ENCODE peak calls at places on chromosome X, in ten cellular contexts. N is coronary artery; J is sigmoid colon; A is CD8-positive, alpha-beta T cell; V is AG09309; H is epithelial cell of esophagus; O is retinal pigment epithelial cell; E is fibroblast of mammary gland; B is neural progenitor cell; L is ovary. C is an unnamed sample.
A peak's percentile ranks its signal among the peaks of the same experiment; 100 is the strongest.

GRCh38 chrX:16212436-16212835 is 45.2 kb downstream of the MAGEB17 start:
- DNase-seq in N (no peak), J (no peak), A (no peak), V (no peak), H (peak; percentile 1), O (no peak), E (peak; percentile 35), B (peak; percentile 54), L (no peak), C (peak; percentile 45)

GRCh38 chrX:13649823-13650222 is 3.1 kb upstream of the TCEANC start:
- DNase-seq in N (no peak), J (no peak), A (no peak), V (no peak), H (no peak), O (no peak), E (peak; percentile 71), B (no peak), L (no peak), C (peak; percentile 54)

GRCh38 chrX:47749185-47749967 is 87.3 kb upstream of the ZNF81 start:
- DNase-seq in N (no peak), J (no peak), A (no peak), V (no peak), H (no peak), O (no peak), E (peak; percentile 57), B (no peak), L (peak; percentile 64), C (no peak)

GRCh38 chrX:2385224-2385623 is 115.6 kb downstream of the DHRSX start:
- DNase-seq in N (no peak), J (no peak), A (no peak), V (peak; percentile 48), H (peak; percentile 64), O (peak; percentile 35), E (peak; percentile 83), B (no peak), L (no peak), C (peak; percentile 78)

GRCh38 chrX:155086202-155086840 is 15.0 kb downstream of the BRCC3 start:
- DNase-seq in N (no peak), J (no peak), A (peak; percentile 34), V (no peak), H (peak; percentile 21), O (no peak), E (peak; percentile 48), B (peak; percentile 66), L (no peak), C (peak; percentile 36)

GRCh38 chrX:15269618-15270521 is at the start of gene ASB9:
- DNase-seq in N (no peak), J (no peak), A (no peak), V (peak; percentile 10), H (peak; percentile 91), O (no peak), E (peak; percentile 79), B (no peak), L (no peak), C (peak; percentile 35)

GRCh38 chrX:46279214-46279924 is 265.9 kb downstream of the ZNF674 start:
- DNase-seq in N (no peak), J (no peak), A (no peak), V (no peak), H (no peak), O (no peak), E (peak; percentile 23), B (no peak), L (no peak), C (peak; percentile 13)

GRCh38 chrX:140525448-140525847 is 20.6 kb upstream of the SOX3 start:
- DNase-seq in N (no peak), J (no peak), A (no peak), V (no peak), H (peak; percentile 67), O (no peak), E (peak; percentile 15), B (no peak), L (no peak), C (no peak)

GRCh38 chrX:118508221-118508620 is 12.6 kb downstream of the DOCK11 start:
- DNase-seq in N (no peak), J (no peak), A (no peak), V (no peak), H (no peak), O (no peak), E (no peak), B (no peak), L (no peak), C (no peak)

GRCh38 chrX:109533005-109533404 is 3.6 kb upstream of the NXT2 start:
- DNase-seq in N (no peak), J (no peak), A (no peak), V (no peak), H (no peak), O (no peak), E (no peak), B (no peak), L (no peak), C (no peak)

GRCh38 chrX:102659790-102660757 is 8.8 kb downstream of the GPRASP1 start:
- DNase-seq in N (peak; percentile 88), J (peak; percentile 92), A (peak; percentile 85), V (no peak), H (peak; percentile 59), O (peak; percentile 15), E (peak; percentile 69), B (peak; percentile 80), L (peak; percentile 80), C (peak; percentile 70)

GRCh38 chrX:116317409-116317808 is 119.0 kb upstream of the SLC6A14 start:
- DNase-seq in N (no peak), J (peak; percentile 73), A (no peak), V (no peak), H (peak; percentile 28), O (peak; percentile 92), E (peak; percentile 48), B (peak; percentile 35), L (no peak), C (peak; percentile 75)

GRCh38 chrX:45697591-45697990 is 496.9 kb upstream of the DIPK2B start:
- DNase-seq in N (no peak), J (no peak), A (no peak), V (peak; percentile 40), H (peak; percentile 70), O (no peak), E (peak; percentile 94), B (no peak), L (no peak), C (peak; percentile 79)

GRCh38 chrX:130351567-130351966 is 11.8 kb downstream of the SLC25A14 start:
- DNase-seq in N (no peak), J (no peak), A (no peak), V (no peak), H (no peak), O (no peak), E (no peak), B (no peak), L (no peak), C (no peak)

GRCh38 chrX:17706676-17707075 is 30.6 kb upstream of the SCML1 start:
- DNase-seq in N (no peak), J (no peak), A (no peak), V (peak; percentile 59), H (peak; percentile 85), O (no peak), E (peak; percentile 63), B (no peak), L (no peak), C (peak; percentile 73)

GRCh38 chrX:22699591-22700091 is 300.1 kb upstream of the DDX53 start:
- DNase-seq in N (no peak), J (no peak), A (no peak), V (no peak), H (peak; percentile 1), O (no peak), E (peak; percentile 69), B (no peak), L (no peak), C (peak; percentile 82)

GRCh38 chrX:120428309-120428708 is 40.8 kb downstream of the LAMP2 start:
- DNase-seq in N (no peak), J (no peak), A (no peak), V (no peak), H (peak; percentile 2), O (no peak), E (peak; percentile 6), B (no peak), L (no peak), C (peak; percentile 9)

GRCh38 chrX:153032397-153033118 is 23.7 kb upstream of the PNMA3 start:
- DNase-seq in N (no peak), J (peak; percentile 84), A (peak; percentile 64), V (no peak), H (peak; percentile 14), O (no peak), E (peak; percentile 35), B (peak; percentile 69), L (peak; percentile 54), C (peak; percentile 32)

GRCh38 chrX:48772602-48773001 is 11.1 kb downstream of the GLOD5 start:
- DNase-seq in N (no peak), J (no peak), A (no peak), V (no peak), H (no peak), O (no peak), E (no peak), B (no peak), L (no peak), C (no peak)

DNA sequence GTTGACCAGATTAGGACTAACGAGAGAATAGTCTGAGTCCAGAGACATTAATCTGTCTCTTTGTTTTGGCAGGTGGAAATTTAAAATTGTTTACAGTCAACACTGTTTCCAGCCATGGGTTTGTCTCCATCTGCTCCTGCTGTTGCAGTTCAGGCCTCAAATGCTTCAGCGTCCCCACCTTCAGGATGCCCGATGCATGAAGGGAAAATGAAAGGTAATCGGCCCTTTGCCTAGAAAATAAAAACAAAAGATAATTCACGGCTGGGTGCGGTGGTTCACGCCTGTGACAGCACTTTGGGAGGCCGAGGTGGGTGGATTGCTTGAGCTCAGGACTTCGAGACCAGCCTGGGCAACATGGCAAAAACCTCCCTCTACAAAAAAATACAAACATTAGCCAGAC is 815 bp downstream of the HCCS start:
- DNase-seq in N (no peak), J (no peak), A (no peak), V (no peak), H (no peak), O (no peak), E (no peak), B (no peak), L (no peak), C (no peak)
- H3K4me3 ChIP-seq in N (peak overlapping the region; percentile 80), J (peak overlapping the region; percentile 61), A (peak overlapping the region; percentile 72), V (peak overlapping the region; percentile 90), H (peak overlapping the region; percentile 72), O (peak overlapping the region; percentile 77), E (peak overlapping the region; percentile 73), B (peak overlapping the region; percentile 65), L (peak overlapping the region; percentile 64), C (peak overlapping the region; percentile 82)

GRCh38 chrX:80282535-80282934 is 137.7 kb upstream of the TENT5D start:
- DNase-seq in N (no peak), J (no peak), A (no peak), V (no peak), H (no peak), O (no peak), E (no peak), B (no peak), L (no peak), C (peak; percentile 20)
- TF ChIP-seq CTCF in N (no peak), J (peak; percentile 21), A (no peak), V (peak; percentile 10), H (no peak), O (peak; percentile 9), E (peak; percentile 25), B (peak; percentile 44), L (no peak), C (peak; percentile 32)

GRCh38 chrX:53093177-53093655 is 726 bp upstream of the KANTR start:
- DNase-seq in N (peak; percentile 88), J (peak; percentile 93), A (peak; percentile 76), V (no peak), H (peak; percentile 85), O (peak; percentile 18), E (peak; percentile 78), B (peak; percentile 88), L (peak; percentile 65), C (peak; percentile 73)
- H3K4me3 ChIP-seq in N (peak overlapping the region; percentile 72), J (peak overlapping the region; percentile 63), A (peak overlapping the region; percentile 67), V (peak overlapping the region; percentile 42), H (peak overlapping the region; percentile 67), O (peak overlapping the region; percentile 54), E (peak overlapping the region; percentile 55), B (peak overlapping the region; percentile 66), L (peak overlapping the region; percentile 37), C (peak overlapping the region; percentile 67)

GRCh38 chrX:40244980-40245379 is 147.2 kb upstream of the BCOR start:
- DNase-seq in N (no peak), J (no peak), A (no peak), V (no peak), H (no peak), O (no peak), E (no peak), B (peak; percentile 40), L (no peak), C (peak; percentile 81)
- TF ChIP-seq CTCF in N (no peak), J (no peak), A (no peak), V (no peak), H (no peak), O (peak; percentile 12), E (no peak), B (peak; percentile 23), L (no peak), C (peak; percentile 10)

C was measured in fibroblast of the aortic adventitia.